ENCODE peak calls at places on chromosomes 1 and 21, in ten cellular contexts. One of them, this sample, is unnamed.

GRCh38 chr1:109978761-109979488 is 5.6 kb upstream of the AHCYL1 start:
- DNase-seq in activated T-cell treated with anti-CD3 and anti-CD28 coated beads, Interleukin-2, amount 50 U/mL, for 48 hours: no peak
- DNase-seq in RCC 7860: no peak
- DNase-seq in activated T-helper 1 cell treated with anti-CD3 and anti-CD28 coated beads, Interleukin-12 subunit alpha, Interleukin-12 subunit beta, Interleukin-2, Interleukin-4 antibody, amounts not matched to agents 30 ng/mL and 10 ng/mL and 1 ng/mL, durations not matched to agents 14 hours and 24 hours and 36 hours: no peak
- DNase-seq in pons: no peak
- DNase-seq in aorta: no peak
- DNase-seq in NCI-H510A treated with DMSO at 0.1 percent for 48 hours: no peak
- DNase-seq in activated CD8-positive, alpha-beta memory T cell treated with anti-CD3 and anti-CD28 coated beads, Interleukin-2, amount 50 U/mL, for 4 hours: no peak
- DNase-seq in H54: no peak
- DNase-seq in GM12878: no peak
- DNase-seq in this sample: no peak

GRCh38 chr1:110214454-110215404 is 4.6 kb downstream of the KCNC4 start:
- DNase-seq in activated T-cell treated with anti-CD3 and anti-CD28 coated beads, Interleukin-2, amount 50 U/mL, for 48 hours: no peak
- DNase-seq in RCC 7860: no peak
- DNase-seq in activated T-helper 1 cell treated with anti-CD3 and anti-CD28 coated beads, Interleukin-12 subunit alpha, Interleukin-12 subunit beta, Interleukin-2, Interleukin-4 antibody, amounts not matched to agents 30 ng/mL and 10 ng/mL and 1 ng/mL, durations not matched to agents 14 hours and 24 hours and 36 hours: no peak
- DNase-seq in pons: no peak
- DNase-seq in aorta: no peak
- DNase-seq in NCI-H510A treated with DMSO at 0.1 percent for 48 hours: no peak
- DNase-seq in activated CD8-positive, alpha-beta memory T cell treated with anti-CD3 and anti-CD28 coated beads, Interleukin-2, amount 50 U/mL, for 4 hours: no peak
- DNase-seq in H54: no peak
- DNase-seq in GM12878: no peak
- DNase-seq in this sample: no peak

GRCh38 chr1:174949645-174950044 is 50.1 kb upstream of the CACYBP start:
- DNase-seq in activated T-cell treated with anti-CD3 and anti-CD28 coated beads, Interleukin-2, amount 50 U/mL, for 48 hours: no peak
- DNase-seq in RCC 7860: no peak
- DNase-seq in activated T-helper 1 cell treated with anti-CD3 and anti-CD28 coated beads, Interleukin-12 subunit alpha, Interleukin-12 subunit beta, Interleukin-2, Interleukin-4 antibody, amounts not matched to agents 30 ng/mL and 10 ng/mL and 1 ng/mL, durations not matched to agents 14 hours and 24 hours and 36 hours: no peak
- DNase-seq in pons: no peak
- DNase-seq in aorta: no peak
- DNase-seq in NCI-H510A treated with DMSO at 0.1 percent for 48 hours: no peak
- DNase-seq in activated CD8-positive, alpha-beta memory T cell treated with anti-CD3 and anti-CD28 coated beads, Interleukin-2, amount 50 U/mL, for 4 hours: no peak
- DNase-seq in H54: no peak
- DNase-seq in GM12878: no peak
- DNase-seq in this sample: no peak

GRCh38 chr21:36615274-36615964 is 83.5 kb upstream of the SIM2 start:
- DNase-seq in activated T-cell treated with anti-CD3 and anti-CD28 coated beads, Interleukin-2, amount 50 U/mL, for 48 hours: no peak
- DNase-seq in RCC 7860: no peak
- DNase-seq in activated T-helper 1 cell treated with anti-CD3 and anti-CD28 coated beads, Interleukin-12 subunit alpha, Interleukin-12 subunit beta, Interleukin-2, Interleukin-4 antibody, amounts not matched to agents 30 ng/mL and 10 ng/mL and 1 ng/mL, durations not matched to agents 14 hours and 24 hours and 36 hours: no peak
- DNase-seq in pons: no peak
- DNase-seq in aorta: no peak
- DNase-seq in NCI-H510A treated with DMSO at 0.1 percent for 48 hours: no peak
- DNase-seq in activated CD8-positive, alpha-beta memory T cell treated with anti-CD3 and anti-CD28 coated beads, Interleukin-2, amount 50 U/mL, for 4 hours: no peak
- DNase-seq in H54: no peak
- DNase-seq in GM12878: no peak
- DNase-seq in this sample: no peak

GRCh38 chr1:5632226-5632625 is 360.0 kb downstream of the NPHP4 start:
- DNase-seq in activated T-cell treated with anti-CD3 and anti-CD28 coated beads, Interleukin-2, amount 50 U/mL, for 48 hours: no peak
- DNase-seq in RCC 7860: no peak
- DNase-seq in activated T-helper 1 cell treated with anti-CD3 and anti-CD28 coated beads, Interleukin-12 subunit alpha, Interleukin-12 subunit beta, Interleukin-2, Interleukin-4 antibody, amounts not matched to agents 30 ng/mL and 10 ng/mL and 1 ng/mL, durations not matched to agents 14 hours and 24 hours and 36 hours: no peak
- DNase-seq in pons: no peak
- DNase-seq in aorta: no peak
- DNase-seq in NCI-H510A treated with DMSO at 0.1 percent for 48 hours: no peak
- DNase-seq in activated CD8-positive, alpha-beta memory T cell treated with anti-CD3 and anti-CD28 coated beads, Interleukin-2, amount 50 U/mL, for 4 hours: no peak
- DNase-seq in H54: no peak
- DNase-seq in GM12878: no peak
- DNase-seq in this sample: no peak

GRCh38 chr1:232622981-232623380 is 7.0 kb downstream of the SIPA1L2 start:
- DNase-seq in activated T-cell treated with anti-CD3 and anti-CD28 coated beads, Interleukin-2, amount 50 U/mL, for 48 hours: no peak
- DNase-seq in RCC 7860: no peak
- DNase-seq in activated T-helper 1 cell treated with anti-CD3 and anti-CD28 coated beads, Interleukin-12 subunit alpha, Interleukin-12 subunit beta, Interleukin-2, Interleukin-4 antibody, amounts not matched to agents 30 ng/mL and 10 ng/mL and 1 ng/mL, durations not matched to agents 14 hours and 24 hours and 36 hours: no peak
- DNase-seq in pons: no peak
- DNase-seq in aorta: no peak
- DNase-seq in NCI-H510A treated with DMSO at 0.1 percent for 48 hours: no peak
- DNase-seq in activated CD8-positive, alpha-beta memory T cell treated with anti-CD3 and anti-CD28 coated beads, Interleukin-2, amount 50 U/mL, for 4 hours: no peak
- DNase-seq in H54: no peak
- DNase-seq in GM12878: no peak
- DNase-seq in this sample: no peak

GRCh38 chr1:29473167-29473855 is 237.0 kb downstream of the PTPRU start:
- DNase-seq in activated T-cell treated with anti-CD3 and anti-CD28 coated beads, Interleukin-2, amount 50 U/mL, for 48 hours: no peak
- DNase-seq in RCC 7860: no peak
- DNase-seq in activated T-helper 1 cell treated with anti-CD3 and anti-CD28 coated beads, Interleukin-12 subunit alpha, Interleukin-12 subunit beta, Interleukin-2, Interleukin-4 antibody, amounts not matched to agents 30 ng/mL and 10 ng/mL and 1 ng/mL, durations not matched to agents 14 hours and 24 hours and 36 hours: no peak
- DNase-seq in pons: no peak
- DNase-seq in aorta: no peak
- DNase-seq in NCI-H510A treated with DMSO at 0.1 percent for 48 hours: no peak
- DNase-seq in activated CD8-positive, alpha-beta memory T cell treated with anti-CD3 and anti-CD28 coated beads, Interleukin-2, amount 50 U/mL, for 4 hours: no peak
- DNase-seq in H54: no peak
- DNase-seq in GM12878: no peak
- DNase-seq in this sample: no peak

GRCh38 chr1:30668546-30669327 is 54.6 kb downstream of the MATN1 start:
- DNase-seq in activated T-cell treated with anti-CD3 and anti-CD28 coated beads, Interleukin-2, amount 50 U/mL, for 48 hours: no peak
- DNase-seq in RCC 7860: no peak
- DNase-seq in activated T-helper 1 cell treated with anti-CD3 and anti-CD28 coated beads, Interleukin-12 subunit alpha, Interleukin-12 subunit beta, Interleukin-2, Interleukin-4 antibody, amounts not matched to agents 30 ng/mL and 10 ng/mL and 1 ng/mL, durations not matched to agents 14 hours and 24 hours and 36 hours: no peak
- DNase-seq in pons: no peak
- DNase-seq in aorta: peak; percentile 42
- DNase-seq in NCI-H510A treated with DMSO at 0.1 percent for 48 hours: no peak
- DNase-seq in activated CD8-positive, alpha-beta memory T cell treated with anti-CD3 and anti-CD28 coated beads, Interleukin-2, amount 50 U/mL, for 4 hours: no peak
- DNase-seq in H54: no peak
- DNase-seq in GM12878: no peak
- DNase-seq in this sample: no peak

GRCh38 chr21:35512321-35512720 is 463.2 kb upstream of the RUNX1 start:
- DNase-seq in activated T-cell treated with anti-CD3 and anti-CD28 coated beads, Interleukin-2, amount 50 U/mL, for 48 hours: no peak
- DNase-seq in RCC 7860: no peak
- DNase-seq in activated T-helper 1 cell treated with anti-CD3 and anti-CD28 coated beads, Interleukin-12 subunit alpha, Interleukin-12 subunit beta, Interleukin-2, Interleukin-4 antibody, amounts not matched to agents 30 ng/mL and 10 ng/mL and 1 ng/mL, durations not matched to agents 14 hours and 24 hours and 36 hours: no peak
- DNase-seq in pons: no peak
- DNase-seq in aorta: no peak
- DNase-seq in NCI-H510A treated with DMSO at 0.1 percent for 48 hours: no peak
- DNase-seq in activated CD8-positive, alpha-beta memory T cell treated with anti-CD3 and anti-CD28 coated beads, Interleukin-2, amount 50 U/mL, for 4 hours: no peak
- DNase-seq in H54: no peak
- DNase-seq in GM12878: no peak
- DNase-seq in this sample: no peak

GRCh38 chr1:1274299-1274930 is 761 bp upstream of the UBE2J2 start:
- DNase-seq in activated T-cell treated with anti-CD3 and anti-CD28 coated beads, Interleukin-2, amount 50 U/mL, for 48 hours: no peak
- DNase-seq in RCC 7860: no peak
- DNase-seq in activated T-helper 1 cell treated with anti-CD3 and anti-CD28 coated beads, Interleukin-12 subunit alpha, Interleukin-12 subunit beta, Interleukin-2, Interleukin-4 antibody, amounts not matched to agents 30 ng/mL and 10 ng/mL and 1 ng/mL, durations not matched to agents 14 hours and 24 hours and 36 hours: no peak
- DNase-seq in pons: no peak
- DNase-seq in aorta: peak; percentile 75
- DNase-seq in NCI-H510A treated with DMSO at 0.1 percent for 48 hours: no peak
- DNase-seq in activated CD8-positive, alpha-beta memory T cell treated with anti-CD3 and anti-CD28 coated beads, Interleukin-2, amount 50 U/mL, for 4 hours: no peak
- DNase-seq in H54: no peak
- DNase-seq in GM12878: no peak
- DNase-seq in this sample: no peak

GRCh38 chr1:185441608-185442007 is 124.6 kb upstream of the IVNS1ABP start:
- DNase-seq in activated T-cell treated with anti-CD3 and anti-CD28 coated beads, Interleukin-2, amount 50 U/mL, for 48 hours: no peak
- DNase-seq in RCC 7860: peak; percentile 93
- DNase-seq in activated T-helper 1 cell treated with anti-CD3 and anti-CD28 coated beads, Interleukin-12 subunit alpha, Interleukin-12 subunit beta, Interleukin-2, Interleukin-4 antibody, amounts not matched to agents 30 ng/mL and 10 ng/mL and 1 ng/mL, durations not matched to agents 14 hours and 24 hours and 36 hours: no peak
- DNase-seq in pons: no peak
- DNase-seq in aorta: no peak
- DNase-seq in NCI-H510A treated with DMSO at 0.1 percent for 48 hours: no peak
- DNase-seq in activated CD8-positive, alpha-beta memory T cell treated with anti-CD3 and anti-CD28 coated beads, Interleukin-2, amount 50 U/mL, for 4 hours: no peak
- DNase-seq in H54: peak; percentile 18
- DNase-seq in GM12878: no peak
- DNase-seq in this sample: no peak

GRCh38 chr1:6249732-6250689 is 6.0 kb downstream of the HES3 start:
- DNase-seq in activated T-cell treated with anti-CD3 and anti-CD28 coated beads, Interleukin-2, amount 50 U/mL, for 48 hours: no peak
- DNase-seq in RCC 7860: no peak
- DNase-seq in activated T-helper 1 cell treated with anti-CD3 and anti-CD28 coated beads, Interleukin-12 subunit alpha, Interleukin-12 subunit beta, Interleukin-2, Interleukin-4 antibody, amounts not matched to agents 30 ng/mL and 10 ng/mL and 1 ng/mL, durations not matched to agents 14 hours and 24 hours and 36 hours: no peak
- DNase-seq in pons: no peak
- DNase-seq in aorta: peak; percentile 75
- DNase-seq in NCI-H510A treated with DMSO at 0.1 percent for 48 hours: no peak
- DNase-seq in activated CD8-positive, alpha-beta memory T cell treated with anti-CD3 and anti-CD28 coated beads, Interleukin-2, amount 50 U/mL, for 4 hours: no peak
- DNase-seq in H54: no peak
- DNase-seq in GM12878: no peak
- DNase-seq in this sample: peak; percentile 67

GRCh38 chr1:235266325-235266724 is 61.7 kb downstream of the ARID4B start:
- DNase-seq in activated T-cell treated with anti-CD3 and anti-CD28 coated beads, Interleukin-2, amount 50 U/mL, for 48 hours: no peak
- DNase-seq in RCC 7860: no peak
- DNase-seq in activated T-helper 1 cell treated with anti-CD3 and anti-CD28 coated beads, Interleukin-12 subunit alpha, Interleukin-12 subunit beta, Interleukin-2, Interleukin-4 antibody, amounts not matched to agents 30 ng/mL and 10 ng/mL and 1 ng/mL, durations not matched to agents 14 hours and 24 hours and 36 hours: no peak
- DNase-seq in pons: no peak
- DNase-seq in aorta: no peak
- DNase-seq in NCI-H510A treated with DMSO at 0.1 percent for 48 hours: no peak
- DNase-seq in activated CD8-positive, alpha-beta memory T cell treated with anti-CD3 and anti-CD28 coated beads, Interleukin-2, amount 50 U/mL, for 4 hours: no peak
- DNase-seq in H54: no peak
- DNase-seq in GM12878: no peak
- DNase-seq in this sample: no peak

GRCh38 chr1:165444897-165445370 is at the start of gene RXRG:
- DNase-seq in activated T-cell treated with anti-CD3 and anti-CD28 coated beads, Interleukin-2, amount 50 U/mL, for 48 hours: peak; percentile 30
- DNase-seq in RCC 7860: no peak
- DNase-seq in activated T-helper 1 cell treated with anti-CD3 and anti-CD28 coated beads, Interleukin-12 subunit alpha, Interleukin-12 subunit beta, Interleukin-2, Interleukin-4 antibody, amounts not matched to agents 30 ng/mL and 10 ng/mL and 1 ng/mL, durations not matched to agents 14 hours and 24 hours and 36 hours: no peak
- DNase-seq in pons: no peak
- DNase-seq in aorta: peak; percentile 77
- DNase-seq in NCI-H510A treated with DMSO at 0.1 percent for 48 hours: peak; percentile 81
- DNase-seq in activated CD8-positive, alpha-beta memory T cell treated with anti-CD3 and anti-CD28 coated beads, Interleukin-2, amount 50 U/mL, for 4 hours: no peak
- DNase-seq in H54: no peak
- DNase-seq in GM12878: no peak
- DNase-seq in this sample: no peak